ENCODE peak calls at places on chromosome 13, in seven cellular contexts. T is psoas muscle, I is ovary, M is tibial artery, P is T-helper 17 cell, X is right cardiac atrium, G is HCT116. S is an unnamed sample.

GRCh38 chr13:36548129-36548528 is 115.8 kb downstream of the CCNA1 start:
- DNase-seq in T (no peak), I (no peak), M (no peak), P (no peak), X (no peak), G (no peak), S (no peak)

GRCh38 chr13:94660695-94661324 is 51.5 kb downstream of the SOX21 start:
- DNase-seq in T (no peak), I (no peak), M (no peak), P (no peak), X (no peak), G (no peak), S (no peak)

GRCh38 chr13:89846890-89847585 is 1500.4 kb upstream of the MIR17HG start:
- DNase-seq in T (no peak), I (no peak), M (no peak), P (no peak), X (no peak), G (no peak), S (no peak)

GRCh38 chr13:76425930-76426329 is 460.3 kb downstream of the KCTD12 start:
- DNase-seq in T (no peak), I (no peak), M (no peak), P (no peak), X (no peak), G (no peak), S (no peak)

GRCh38 chr13:97372929-97373328 is 61.0 kb upstream of the RAP2A start:
- DNase-seq in T (no peak), I (no peak), M (no peak), P (no peak), X (no peak), G (no peak), S (no peak)

GRCh38 chr13:100361504-100361903 is 227.1 kb downstream of the GGACT start:
- DNase-seq in T (no peak), I (no peak), M (no peak), P (no peak), X (no peak), G (no peak), S (no peak)

GRCh38 chr13:99419591-99420243 is 81.6 kb upstream of the TM9SF2 start:
- DNase-seq in T (peak; percentile 4), I (no peak), M (no peak), P (no peak), X (no peak), G (no peak), S (no peak)

GRCh38 chr13:46134961-46135522 is 30.2 kb upstream of the CPB2 start:
- DNase-seq in T (no peak), I (no peak), M (no peak), P (no peak), X (no peak), G (peak; percentile 34), S (no peak)

GRCh38 chr13:100423375-100423774 is 165.2 kb downstream of the GGACT start:
- DNase-seq in T (no peak), I (no peak), M (no peak), P (no peak), X (no peak), G (no peak), S (no peak)

GRCh38 chr13:111409413-111409812 is 89.0 kb downstream of the TEX29 start:
- DNase-seq in T (no peak), I (no peak), M (no peak), P (no peak), X (no peak), G (no peak), S (no peak)

GRCh38 chr13:30847697-30848307 is 58.3 kb upstream of the MEDAG start:
- DNase-seq in T (no peak), I (no peak), M (peak; percentile 82), P (no peak), X (no peak), G (no peak), S (no peak)

GRCh38 chr13:98293103-98293502 is 116.0 kb upstream of the RNF113B start:
- DNase-seq in T (no peak), I (no peak), M (no peak), P (no peak), X (no peak), G (no peak), S (peak; percentile 46)

GRCh38 chr13:29106651-29107050 is 286.5 kb downstream of the MTUS2 start:
- DNase-seq in T (no peak), I (no peak), M (no peak), P (no peak), X (no peak), G (no peak), S (no peak)

GRCh38 chr13:29103036-29103800 is 283.1 kb downstream of the MTUS2 start:
- DNase-seq in T (no peak), I (no peak), M (no peak), P (no peak), X (no peak), G (no peak), S (no peak)

GRCh38 chr13:29105779-29106178 is 285.6 kb downstream of the MTUS2 start:
- DNase-seq in T (no peak), I (no peak), M (no peak), P (no peak), X (no peak), G (no peak), S (no peak)

GRCh38 chr13:29101404-29101803 is 281.3 kb downstream of the MTUS2 start:
- DNase-seq in T (no peak), I (no peak), M (no peak), P (no peak), X (no peak), G (no peak), S (no peak)

DNA sequence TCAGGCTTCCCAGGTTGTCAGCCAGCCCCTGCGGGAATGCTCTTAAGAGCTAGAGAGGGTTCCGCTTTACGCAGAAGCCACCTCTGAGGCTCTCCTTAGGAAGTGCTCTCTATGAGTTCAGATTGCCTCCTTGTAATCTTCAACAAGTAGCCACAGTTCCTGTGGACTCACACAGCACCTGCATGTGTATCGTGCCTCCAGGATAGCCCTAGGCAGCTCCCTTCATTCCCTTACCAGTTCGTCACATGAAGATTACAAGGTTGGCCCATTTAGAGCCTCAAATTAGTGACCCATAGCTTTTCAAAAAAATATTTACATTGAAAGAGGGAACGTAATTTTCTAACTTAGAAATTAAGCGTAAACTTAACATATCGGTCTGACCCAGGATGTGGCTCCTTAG is 284.3 kb downstream of the MTUS2 start:
- DNase-seq in T (no peak), I (no peak), M (no peak), P (no peak), X (no peak), G (no peak), S (no peak)
- H3K9me3 ChIP-seq in T (no peaks in the 10 kb centered on the region), I (no peaks in the 10 kb centered on the region), M (no peaks in the 10 kb centered on the region), P (no peaks in the 10 kb centered on the region), X (no peaks in the 10 kb centered on the region), G (no peaks in the 10 kb centered on the region), S (no peaks in the 10 kb centered on the region)

GRCh38 chr13:108000998-108001397 is 214.3 kb downstream of the LIG4 start:
- DNase-seq in T (no peak), I (no peak), M (no peak), P (no peak), X (no peak), G (no peak), S (no peak)
- H3K9me3 ChIP-seq in T (no peaks in the 10 kb centered on the region), I (no peaks in the 10 kb centered on the region), M (no peaks in the 10 kb centered on the region), P (no peaks in the 10 kb centered on the region), X (no peaks in the 10 kb centered on the region), G (peaks cover 15% of the 10 kb centered on the region), S (peaks cover 7% of the 10 kb centered on the region)

DNA sequence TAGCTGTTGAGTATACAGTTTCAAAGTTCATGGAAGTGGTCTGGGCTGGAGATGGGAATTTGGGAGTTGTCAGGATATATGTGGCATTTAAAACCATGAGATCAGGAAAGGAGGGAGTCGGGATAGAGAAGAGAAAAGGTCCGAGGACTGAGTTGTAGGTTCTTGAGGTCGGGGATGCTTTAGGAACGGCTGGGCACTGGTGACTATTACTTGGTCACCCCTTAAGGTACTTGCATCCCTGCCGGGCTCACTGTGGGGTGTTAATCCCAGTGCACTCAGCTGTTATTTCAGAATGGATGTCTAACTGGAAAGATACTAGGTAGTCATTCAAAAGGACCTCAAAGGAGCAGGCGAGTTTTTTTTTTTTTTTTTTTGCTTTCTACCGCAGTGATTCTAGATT is 34.2 kb downstream of the WASF3 start:
- DNase-seq in T (no peak), I (no peak), M (no peak), P (no peak), X (no peak), G (no peak), S (no peak)
- H3K9me3 ChIP-seq in T (peaks cover 6% of the 10 kb centered on the region), I (no peaks in the 10 kb centered on the region), M (no peaks in the 10 kb centered on the region), P (no peaks in the 10 kb centered on the region), X (no peaks in the 10 kb centered on the region), G (no peaks in the 10 kb centered on the region), S (no peaks in the 10 kb centered on the region)

GRCh38 chr13:18962168-18962734 is 219.4 kb downstream of the TUBA3C start:
- DNase-seq in T (no peak), I (no peak), M (peak; percentile 42), P (no peak), X (no peak), G (no peak), S (no peak)

GRCh38 chr13:18959229-18959628 is 222.4 kb downstream of the TUBA3C start:
- DNase-seq in T (no peak), I (no peak), M (no peak), P (no peak), X (no peak), G (no peak), S (no peak)

GRCh38 chr13:18960637-18961227 is 220.9 kb downstream of the TUBA3C start:
- DNase-seq in T (no peak), I (no peak), M (no peak), P (no peak), X (no peak), G (no peak), S (no peak)

GRCh38 chr13:18961383-18962117 is 220.1 kb downstream of the TUBA3C start:
- DNase-seq in T (no peak), I (no peak), M (no peak), P (no peak), X (no peak), G (no peak), S (no peak)

DNA sequence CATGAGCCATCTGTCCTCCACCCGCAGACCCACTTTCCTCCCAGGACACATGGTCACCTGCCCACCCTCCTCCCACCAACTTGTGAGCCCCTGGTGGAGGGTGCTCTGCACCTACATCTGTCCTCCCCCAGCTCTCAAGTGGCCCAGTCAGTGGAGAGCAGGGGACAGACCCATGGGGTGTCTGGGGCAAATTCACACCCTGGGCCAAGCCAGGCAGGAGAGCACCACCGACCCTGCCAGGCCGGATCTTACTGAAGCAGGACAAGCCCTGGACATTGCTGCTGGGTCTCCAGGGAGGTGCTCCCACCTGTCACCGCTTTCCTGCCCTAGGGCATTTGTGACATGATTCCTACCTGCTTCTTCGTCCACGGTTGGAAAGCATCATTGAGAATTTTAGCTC is 221.6 kb downstream of the TUBA3C start:
- DNase-seq in T (no peak), I (no peak), M (peak; percentile 53), P (no peak), X (no peak), G (no peak), S (no peak)
- H3K9me3 ChIP-seq in T (no peaks in the 10 kb centered on the region), I (no peaks in the 10 kb centered on the region), M (no peaks in the 10 kb centered on the region), P (no peaks in the 10 kb centered on the region), X (peaks cover 2% of the 10 kb centered on the region), G (peaks cover 41% of the 10 kb centered on the region), S (no peaks in the 10 kb centered on the region)

GRCh38 chr13:19069684-19070397 is 111.8 kb downstream of the TUBA3C start:
- DNase-seq in T (no peak), I (no peak), M (no peak), P (no peak), X (no peak), G (no peak), S (peak; percentile 18)
- H3K9me3 ChIP-seq in T (no peaks in the 10 kb centered on the region), I (no peaks in the 10 kb centered on the region), M (no peaks in the 10 kb centered on the region), P (no peaks in the 10 kb centered on the region), X (no peaks in the 10 kb centered on the region), G (peaks cover 25% of the 10 kb centered on the region), S (no peaks in the 10 kb centered on the region)

GRCh38 chr13:18965347-18965855 is 216.2 kb downstream of the TUBA3C start:
- DNase-seq in T (no peak), I (no peak), M (peak; percentile 57), P (no peak), X (no peak), G (no peak), S (no peak)

GRCh38 chr13:18964942-18965341 is 216.7 kb downstream of the TUBA3C start:
- DNase-seq in T (no peak), I (no peak), M (peak; percentile 57), P (no peak), X (no peak), G (no peak), S (no peak)
- H3K9me3 ChIP-seq in T (no peaks in the 10 kb centered on the region), I (no peaks in the 10 kb centered on the region), M (no peaks in the 10 kb centered on the region), P (no peaks in the 10 kb centered on the region), X (no peaks in the 10 kb centered on the region), G (peaks cover 14% of the 10 kb centered on the region), S (peaks cover 5% of the 10 kb centered on the region)

S was measured in lung.